ENCODE peak calls at places on chromosomes 12 and 14, in nine cellular contexts. I is tibial nerve; C is lower lobe of right lung; D is fibroblast of lung; H is tibial artery; F is OCI-LY7; J is CD8-positive, alpha-beta memory T cell; Q is K562; T is PC-3. O is an unnamed sample.

GRCh38 chr12:91774471-91774921 is 371.1 kb downstream of the BTG1 start:
- DNase-seq in I (no peak), C (no peak), D (peak), H (no peak), F (no peak), J (no peak), Q (no peak), T (peak), O (no peak)

GRCh38 chr14:87250992-87251391 is 742.0 kb downstream of the GALC start:
- DNase-seq in I (no peak), C (no peak), D (no peak), H (no peak), F (no peak), J (no peak), Q (no peak), T (no peak), O (no peak)

GRCh38 chr12:30450872-30451271 is 244.8 kb downstream of the IPO8 start:
- DNase-seq in I (no peak), C (no peak), D (peak), H (no peak), F (no peak), J (no peak), Q (peak), T (peak), O (no peak)

GRCh38 chr12:3603576-3603975 is 112.6 kb downstream of the PRMT8 start:
- DNase-seq in I (no peak), C (no peak), D (no peak), H (no peak), F (no peak), J (no peak), Q (no peak), T (no peak), O (no peak)

GRCh38 chr12:21823581-21823980 is 49.1 kb upstream of the KCNJ8 start:
- DNase-seq in I (peak), C (peak), D (peak), H (peak), F (no peak), J (no peak), Q (no peak), T (no peak), O (peak)

GRCh38 chr14:37663498-37663897 is 68.1 kb downstream of the TTC6 start:
- DNase-seq in I (no peak), C (no peak), D (no peak), H (no peak), F (no peak), J (no peak), Q (no peak), T (no peak), O (no peak)

GRCh38 chr12:11943919-11944318 is 126.8 kb upstream of the BCL2L14 start:
- DNase-seq in I (no peak), C (no peak), D (no peak), H (no peak), F (no peak), J (no peak), Q (no peak), T (no peak), O (no peak)

GRCh38 chr14:85701763-85702162 is 171.8 kb downstream of the FLRT2 start:
- DNase-seq in I (no peak), C (no peak), D (peak), H (no peak), F (no peak), J (no peak), Q (no peak), T (no peak), O (no peak)

GRCh38 chr14:57526942-57527341 is 33.3 kb upstream of the CCDC198 start:
- DNase-seq in I (no peak), C (no peak), D (no peak), H (no peak), F (peak), J (no peak), Q (no peak), T (no peak), O (no peak)

GRCh38 chr12:102067574-102068258 is 5.9 kb upstream of the WASHC3 start:
- DNase-seq in I (no peak), C (no peak), D (peak), H (no peak), F (no peak), J (no peak), Q (no peak), T (no peak), O (no peak)

GRCh38 chr12:28759334-28759733 is 389.7 kb upstream of the FAR2 start:
- DNase-seq in I (no peak), C (no peak), D (peak), H (no peak), F (no peak), J (no peak), Q (no peak), T (peak), O (no peak)

GRCh38 chr12:124573839-124574786 is 6.7 kb upstream of the NCOR2 start:
- DNase-seq in I (no peak), C (no peak), D (no peak), H (no peak), F (no peak), J (no peak), Q (peak), T (no peak), O (no peak)

GRCh38 chr12:88299567-88300101 is 157.5 kb downstream of the TMTC3 start:
- DNase-seq in I (no peak), C (no peak), D (peak), H (no peak), F (no peak), J (no peak), Q (peak), T (peak), O (no peak)

GRCh38 chr14:56874375-56874774 is 64.1 kb upstream of the OTX2 start:
- DNase-seq in I (no peak), C (no peak), D (no peak), H (no peak), F (peak), J (no peak), Q (peak), T (peak), O (no peak)

GRCh38 chr12:107320031-107320928 is 226.9 kb upstream of the CRY1 start:
- DNase-seq in I (no peak), C (peak), D (peak), H (no peak), F (no peak), J (peak), Q (no peak), T (peak), O (no peak)

GRCh38 chr12:108773798-108774788 is 42.8 kb upstream of the CORO1C start:
- DNase-seq in I (peak), C (peak), D (peak), H (peak), F (no peak), J (no peak), Q (no peak), T (no peak), O (peak)

GRCh38 chr12:75478395-75478794 is 2.2 kb upstream of the GLIPR1 start:
- DNase-seq in I (no peak), C (no peak), D (peak), H (no peak), F (peak), J (no peak), Q (no peak), T (no peak), O (no peak)

GRCh38 chr14:93269341-93270068 is 62.4 kb downstream of the UBR7 start:
- DNase-seq in I (no peak), C (no peak), D (peak), H (peak), F (no peak), J (no peak), Q (peak), T (peak), O (peak)

GRCh38 chr14:71290960-71291466 is 383.8 kb downstream of the PCNX1 start:
- DNase-seq in I (no peak), C (no peak), D (peak), H (no peak), F (peak), J (no peak), Q (no peak), T (peak), O (no peak)

GRCh38 chr12:31370645-31371620 is 45.0 kb upstream of the SINHCAF start:
- DNase-seq in I (no peak), C (no peak), D (no peak), H (no peak), F (no peak), J (no peak), Q (peak), T (no peak), O (no peak)

GRCh38 chr12:111121840-111122239 is 201.5 kb upstream of the MYL2 start:
- DNase-seq in I (no peak), C (no peak), D (no peak), H (no peak), F (no peak), J (no peak), Q (no peak), T (peak), O (no peak)

GRCh38 chr12:102439391-102440108 is 40.8 kb downstream of the IGF1 start:
- DNase-seq in I (no peak), C (no peak), D (peak), H (no peak), F (no peak), J (no peak), Q (no peak), T (no peak), O (no peak)

GRCh38 chr12:119229837-119230236 is 51.1 kb downstream of the HSPB8 start:
- DNase-seq in I (no peak), C (no peak), D (peak), H (no peak), F (peak), J (no peak), Q (peak), T (peak), O (no peak)

GRCh38 chr14:54537651-54538050 is 27.9 kb downstream of the CGRRF1 start:
- DNase-seq in I (no peak), C (no peak), D (no peak), H (no peak), F (no peak), J (no peak), Q (no peak), T (no peak), O (no peak)

GRCh38 chr12:98955284-98955683 is 310.2 kb downstream of the APAF1 start:
- DNase-seq in I (no peak), C (no peak), D (no peak), H (no peak), F (peak), J (no peak), Q (peak), T (peak), O (no peak)

GRCh38 chr12:129961111-129961510 is 57.3 kb upstream of the TMEM132D start:
- DNase-seq in I (no peak), C (no peak), D (peak), H (no peak), F (no peak), J (no peak), Q (no peak), T (peak), O (no peak)

GRCh38 chr12:49671051-49671765 is 36.0 kb downstream of the FMNL3 start:
- DNase-seq in I (peak), C (no peak), D (no peak), H (no peak), F (peak), J (peak), Q (no peak), T (no peak), O (no peak)

GRCh38 chr14:24146978-24147760 is at the start of gene RNF31:
- DNase-seq in I (peak), C (peak), D (peak), H (peak), F (peak), J (peak), Q (peak), T (peak), O (peak)

GRCh38 chr12:116303929-116304328 is 26.4 kb upstream of the MED13L start:
- DNase-seq in I (peak), C (no peak), D (no peak), H (peak), F (no peak), J (no peak), Q (no peak), T (no peak), O (no peak)

GRCh38 chr12:121539908-121540307 is 40.9 kb downstream of the KDM2B start:
- DNase-seq in I (no peak), C (no peak), D (no peak), H (no peak), F (no peak), J (no peak), Q (no peak), T (no peak), O (no peak)

GRCh38 chr12:121536929-121537813 is 43.7 kb downstream of the KDM2B start:
- DNase-seq in I (peak), C (peak), D (peak), H (peak), F (peak), J (peak), Q (peak), T (peak), O (peak)

GRCh38 chr12:121536058-121536928 is 44.5 kb downstream of the KDM2B start:
- DNase-seq in I (peak), C (peak), D (peak), H (peak), F (peak), J (peak), Q (peak), T (no peak), O (peak)

GRCh38 chr12:121538699-121539061 is 42.1 kb downstream of the KDM2B start:
- DNase-seq in I (no peak), C (no peak), D (peak), H (no peak), F (peak), J (no peak), Q (no peak), T (peak), O (no peak)

GRCh38 chr12:121537814-121538698 is 42.8 kb downstream of the KDM2B start:
- DNase-seq in I (no peak), C (peak), D (no peak), H (no peak), F (peak), J (peak), Q (no peak), T (peak), O (no peak)
- H3K27ac ChIP-seq in I (peak), C (peak), D (peak), H (peak), F (peak), J (peak), Q (no peak), T (no peak), O (peak)

GRCh38 chr12:6367065-6367968 is 8.0 kb downstream of the SCNN1A start:
- DNase-seq in I (no peak), C (peak), D (peak), H (no peak), F (peak), J (peak), Q (peak), T (peak), O (no peak)

GRCh38 chr12:6370576-6370935 is 4.8 kb downstream of the SCNN1A start:
- DNase-seq in I (no peak), C (no peak), D (no peak), H (no peak), F (no peak), J (no peak), Q (no peak), T (no peak), O (no peak)

GRCh38 chr12:6369916-6370575 is 5.3 kb downstream of the SCNN1A start:
- DNase-seq in I (no peak), C (peak), D (no peak), H (no peak), F (no peak), J (no peak), Q (no peak), T (no peak), O (no peak)

GRCh38 chr12:6368906-6369525 is 6.3 kb downstream of the SCNN1A start:
- DNase-seq in I (no peak), C (peak), D (no peak), H (no peak), F (no peak), J (no peak), Q (no peak), T (no peak), O (no peak)

GRCh38 chr12:6367969-6368892 is 7.1 kb downstream of the SCNN1A start:
- DNase-seq in I (no peak), C (peak), D (no peak), H (no peak), F (peak), J (no peak), Q (peak), T (peak), O (no peak)
- H3K27ac ChIP-seq in I (peak), C (peak), D (no peak), H (no peak), F (peak), J (peak), Q (peak), T (peak), O (no peak)

GRCh38 chr12:122665349-122665748 is 37.8 kb downstream of the HCAR2 start:
- DNase-seq in I (no peak), C (no peak), D (no peak), H (no peak), F (no peak), J (no peak), Q (no peak), T (no peak), O (no peak)

GRCh38 chr12:122668268-122668667 is 34.9 kb downstream of the HCAR2 start:
- DNase-seq in I (no peak), C (no peak), D (no peak), H (no peak), F (no peak), J (no peak), Q (no peak), T (no peak), O (no peak)

GRCh38 chr12:122672515-122672914 is 30.6 kb downstream of the HCAR2 start:
- DNase-seq in I (no peak), C (no peak), D (no peak), H (no peak), F (no peak), J (no peak), Q (no peak), T (no peak), O (no peak)

GRCh38 chr12:122665759-122666158 is 37.4 kb downstream of the HCAR2 start:
- DNase-seq in I (no peak), C (no peak), D (no peak), H (no peak), F (no peak), J (no peak), Q (no peak), T (no peak), O (no peak)

DNA sequence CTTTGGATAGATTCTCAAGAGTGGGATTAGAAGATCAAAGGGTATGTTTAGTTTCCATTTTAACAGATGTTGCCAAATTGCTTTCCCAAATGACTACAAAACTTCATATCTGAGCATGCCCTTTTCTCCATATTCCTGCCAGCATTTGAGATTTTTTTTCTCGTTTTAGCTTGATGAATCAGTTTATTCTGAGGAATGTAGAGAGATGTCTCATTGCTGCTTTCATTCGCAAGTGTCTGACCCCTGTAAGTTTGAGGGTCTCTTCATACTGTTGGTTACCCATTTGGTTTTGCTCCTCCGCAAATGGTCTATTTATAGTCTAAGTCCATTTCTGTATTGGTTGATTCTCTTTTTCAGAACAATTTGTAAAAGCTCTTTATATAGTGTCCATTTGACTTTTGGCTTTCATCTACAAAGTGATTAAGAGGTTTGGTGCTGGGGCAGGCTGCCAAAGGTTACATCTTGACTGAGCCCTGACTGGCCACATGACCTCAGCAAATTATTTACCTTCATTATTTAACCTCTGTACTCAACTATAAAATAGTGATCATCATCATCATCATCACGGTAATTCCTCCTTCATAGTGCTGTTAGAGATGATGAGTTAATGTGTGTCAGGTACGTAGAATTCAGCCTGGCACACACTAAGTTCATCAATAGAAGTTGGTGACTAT is 33.6 kb downstream of the HCAR2 start:
- DNase-seq in I (no peak), C (no peak), D (peak), H (no peak), F (no peak), J (no peak), Q (no peak), T (peak), O (no peak)
- H3K27ac ChIP-seq in I (no peak), C (no peak), D (peak), H (no peak), F (no peak), J (no peak), Q (no peak), T (peak), O (no peak)

GRCh38 chr12:68727776-68728175 is 18.2 kb upstream of the SLC35E3 start:
- DNase-seq in I (no peak), C (no peak), D (no peak), H (no peak), F (no peak), J (no peak), Q (no peak), T (no peak), O (no peak)
- H3K27ac ChIP-seq in I (no peak), C (no peak), D (no peak), H (no peak), F (no peak), J (no peak), Q (no peak), T (no peak), O (no peak)

GRCh38 chr14:78959674-78960264 is 789.6 kb downstream of the NRXN3 start:
- DNase-seq in I (peak), C (peak), D (peak), H (peak), F (peak), J (peak), Q (peak), T (peak), O (peak)
- H3K27ac ChIP-seq in I (peak), C (no peak), D (no peak), H (peak), F (no peak), J (no peak), Q (no peak), T (no peak), O (no peak)

GRCh38 chr14:21526672-21527319 is 650 bp upstream of the SALL2 start:
- DNase-seq in I (no peak), C (no peak), D (no peak), H (no peak), F (peak), J (no peak), Q (peak), T (no peak), O (no peak)
- H3K27ac ChIP-seq in I (peak), C (no peak), D (no peak), H (peak), F (peak), J (peak), Q (peak), T (no peak), O (peak)

GRCh38 chr14:51782412-51782811 is 78.0 kb upstream of the GNG2 start:
- DNase-seq in I (no peak), C (no peak), D (no peak), H (no peak), F (no peak), J (no peak), Q (no peak), T (no peak), O (no peak)
- H3K27ac ChIP-seq in I (no peak), C (no peak), D (no peak), H (no peak), F (no peak), J (no peak), Q (no peak), T (no peak), O (no peak)

GRCh38 chr12:32402170-32402569 is 2.8 kb downstream of the FGD4 start:
- DNase-seq in I (no peak), C (no peak), D (no peak), H (no peak), F (no peak), J (no peak), Q (no peak), T (no peak), O (no peak)

GRCh38 chr12:32399045-32399372 is 349 bp upstream of the FGD4 start:
- DNase-seq in I (no peak), C (no peak), D (no peak), H (no peak), F (no peak), J (no peak), Q (no peak), T (no peak), O (no peak)

GRCh38 chr12:32399373-32400113 is at the start of gene FGD4:
- DNase-seq in I (peak), C (peak), D (peak), H (peak), F (peak), J (peak), Q (peak), T (peak), O (peak)

GRCh38 chr12:32400866-32401265 is 1.5 kb downstream of the FGD4 start:
- DNase-seq in I (no peak), C (no peak), D (no peak), H (no peak), F (no peak), J (no peak), Q (no peak), T (no peak), O (no peak)

DNA sequence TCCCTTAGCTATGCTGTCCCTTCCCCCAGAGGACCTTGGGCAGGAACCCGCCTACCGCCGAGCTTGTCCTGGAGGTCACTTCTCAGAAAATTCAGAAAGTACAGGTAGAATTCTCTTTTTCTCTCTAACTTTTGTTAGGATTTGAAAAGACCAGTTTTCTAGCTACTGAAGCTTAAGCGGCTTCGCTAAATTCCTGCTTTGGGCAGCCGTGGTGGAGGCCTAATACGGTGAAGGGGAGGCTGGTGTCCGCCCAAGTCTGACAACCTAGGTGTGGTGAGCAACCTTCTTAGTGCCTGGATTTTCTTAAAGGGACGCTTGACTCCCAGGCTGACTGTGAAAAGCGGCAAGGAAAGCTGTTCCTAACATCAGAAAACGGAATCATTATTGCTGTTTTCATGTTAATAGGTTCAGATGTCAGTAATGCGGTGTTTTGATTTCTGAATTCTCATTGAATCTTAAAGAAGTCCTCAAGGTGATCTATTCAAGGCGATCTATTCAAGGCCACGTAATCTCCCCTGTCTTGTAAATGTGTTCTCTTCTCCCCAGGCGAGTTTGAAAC is 835 bp downstream of the FGD4 start:
- DNase-seq in I (no peak), C (no peak), D (no peak), H (no peak), F (no peak), J (no peak), Q (peak), T (peak), O (no peak)
- H3K27ac ChIP-seq in I (peak), C (peak), D (no peak), H (peak), F (no peak), J (no peak), Q (no peak), T (peak), O (peak)

GRCh38 chr14:101827286-101827685 is 65.8 kb downstream of the PPP2R5C start:
- DNase-seq in I (no peak), C (no peak), D (peak), H (no peak), F (no peak), J (no peak), Q (no peak), T (no peak), O (no peak)
- H3K27ac ChIP-seq in I (peak), C (no peak), D (no peak), H (no peak), F (no peak), J (no peak), Q (no peak), T (no peak), O (no peak)

O was measured in substantia nigra.